ENCODE peak calls at places on chromosome 1, in seven cellular contexts. Y is BJ, H is GM12878, G is right lobe of liver, Q is sigmoid colon, Z is stomach, V is GM20000. S is an unnamed sample.

GRCh38 chr1:178916448-178917174 is 45.7 kb upstream of the ANGPTL1 start:
- DNase-seq in Q (no peak), Y (no peak), G (no peak), V (no peak), H (no peak), Z (no peak), S (no peak)

GRCh38 chr1:220810179-220810653 is 23.5 kb downstream of the MTARC1 start:
- DNase-seq in Y (no peak), Z (peak; percentile 70), H (peak; percentile 8), V (peak; percentile 68), G (peak; percentile 84), Q (peak; percentile 95), S (no peak)

GRCh38 chr1:24903955-24904730 is 25.9 kb downstream of the RUNX3 start:
- DNase-seq in H (no peak), Y (no peak), Z (peak; percentile 18), V (no peak), G (peak; percentile 10), Q (peak; percentile 43), S (no peak)

GRCh38 chr1:15848143-15848928 is 829 bp downstream of the SPEN start:
- DNase-seq in Z (peak; percentile 45), Y (no peak), G (peak; percentile 56), H (no peak), Q (peak; percentile 73), V (no peak), S (no peak)

GRCh38 chr1:15932612-15933011 is 43.3 kb downstream of the ZBTB17 start:
- DNase-seq in H (no peak), Z (no peak), Q (no peak), G (no peak), V (no peak), Y (no peak), S (no peak)

GRCh38 chr1:226988337-226988672 is 48.2 kb downstream of the COQ8A start:
- DNase-seq in Z (peak; percentile 71), Q (peak; percentile 74), H (no peak), G (no peak), Y (no peak), V (peak; percentile 6), S (no peak)

GRCh38 chr1:41386190-41386518 is 24.9 kb downstream of the FOXO6 start:
- DNase-seq in Q (no peak), G (no peak), Z (no peak), H (no peak), Y (no peak), V (no peak), S (no peak)

GRCh38 chr1:34166191-34167090 is 1.4 kb upstream of the CSMD2 start:
- DNase-seq in Q (no peak), Z (no peak), H (no peak), Y (no peak), G (no peak), V (no peak), S (no peak)

GRCh38 chr1:86868477-86868876 is 45.4 kb downstream of the SELENOF start:
- DNase-seq in Y (no peak), Q (no peak), V (no peak), H (no peak), Z (no peak), G (no peak), S (no peak)

GRCh38 chr1:169683661-169684060 is 27.8 kb downstream of the SELL start:
- DNase-seq in Y (no peak), G (no peak), Z (no peak), Q (no peak), H (no peak), V (no peak), S (no peak)

GRCh38 chr1:75725256-75725655 is 747 bp downstream of the ACADM start:
- DNase-seq in Z (no peak), H (no peak), Q (no peak), Y (no peak), V (no peak), G (no peak), S (no peak)

GRCh38 chr1:4786061-4786460 is 131.7 kb downstream of the AJAP1 start:
- DNase-seq in Q (no peak), Y (no peak), H (no peak), Z (no peak), V (no peak), G (no peak), S (no peak)

GRCh38 chr1:87196110-87196509 is 132.6 kb upstream of the LMO4 start:
- DNase-seq in H (no peak), V (no peak), Q (no peak), Y (no peak), Z (no peak), G (no peak), S (no peak)

GRCh38 chr1:55575571-55576279 is 360.6 kb upstream of the USP24 start:
- DNase-seq in Y (no peak), G (no peak), Q (peak; percentile 87), H (no peak), V (no peak), Z (no peak), S (no peak)

GRCh38 chr1:26482921-26483320 is 10.7 kb downstream of the HMGN2 start:
- DNase-seq in G (no peak), Y (no peak), Z (no peak), Q (no peak), H (no peak), V (no peak), S (no peak)

GRCh38 chr1:21241761-21242581 is 48.3 kb downstream of the ECE1 start:
- DNase-seq in G (no peak), Q (no peak), Y (no peak), Z (no peak), V (no peak), H (no peak), S (no peak)

GRCh38 chr1:227927971-227928741 is 19.6 kb downstream of the WNT9A start:
- DNase-seq in G (no peak), V (no peak), Z (no peak), H (no peak), Q (no peak), Y (no peak), S (no peak)

GRCh38 chr1:95255826-95256225 is 21.8 kb downstream of the RWDD3 start:
- DNase-seq in Q (no peak), V (no peak), G (no peak), Y (no peak), Z (no peak), H (no peak), S (no peak)

GRCh38 chr1:59892836-59893811 is 33.4 kb downstream of the CYP2J2 start:
- DNase-seq in Q (no peak), Z (no peak), G (no peak), Y (no peak), H (no peak), V (no peak), S (no peak)

GRCh38 chr1:57422271-57423134 is 1.4 kb downstream of the DAB1 start:
- DNase-seq in G (peak; percentile 21), H (no peak), Q (no peak), V (no peak), Z (no peak), Y (no peak), S (no peak)

GRCh38 chr1:203038217-203038741 is 12.0 kb downstream of the PPFIA4 start:
- DNase-seq in Z (no peak), G (no peak), Y (no peak), H (no peak), Q (peak; percentile 84), V (no peak), S (peak; percentile 52)

GRCh38 chr1:226100436-226101347 is 38.2 kb downstream of the H3-3A start:
- DNase-seq in G (peak; percentile 49), Q (no peak), V (peak; percentile 54), Z (peak; percentile 42), H (no peak), Y (no peak), S (no peak)

GRCh38 chr1:228379165-228379460 is 27.5 kb downstream of the TRIM11 start:
- DNase-seq in G (peak; percentile 27), H (no peak), Q (peak; percentile 69), Y (no peak), Z (no peak), V (no peak), S (no peak)

GRCh38 chr1:87733421-87733820 is 404.7 kb downstream of the LMO4 start:
- DNase-seq in Y (no peak), V (no peak), G (no peak), Z (no peak), H (no peak), Q (no peak), S (peak; percentile 50)

GRCh38 chr1:248243204-248243603 is 12.0 kb downstream of the OR2M4 start:
- DNase-seq in Y (no peak), V (peak; percentile 59), Z (no peak), Q (no peak), G (no peak), H (peak; percentile 17), S (peak; percentile 4)

GRCh38 chr1:166974647-166975345 is 544 bp downstream of the ILDR2 start:
- DNase-seq in G (no peak), Q (no peak), V (peak; percentile 55), H (no peak), Y (no peak), Z (no peak), S (no peak)
- TF ChIP-seq CTCF in G (no peak), Q (no peak), V (no peak), H (no peak), Y (no peak), Z (no peak), S (no peak)

DNA sequence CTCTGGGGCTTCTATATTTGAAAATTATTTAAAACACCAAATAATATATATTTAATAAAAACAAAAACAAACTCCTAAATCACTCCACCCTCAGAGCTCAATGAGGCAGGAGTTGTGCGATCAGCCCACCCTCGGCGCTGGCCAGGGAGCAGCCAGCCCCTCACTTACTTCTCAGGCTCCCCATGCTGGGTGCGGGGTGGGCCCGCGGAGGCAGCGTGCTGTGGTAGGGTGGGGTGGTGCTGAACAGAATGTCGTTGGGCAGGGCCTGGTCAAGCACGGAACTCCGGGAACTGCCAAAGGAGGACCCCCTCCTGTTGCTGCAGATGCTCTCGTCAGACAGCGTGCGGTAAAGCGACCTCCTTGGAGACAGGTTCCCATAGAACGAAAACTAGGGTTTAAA is 204.5 kb downstream of the SIPA1L2 start:
- DNase-seq in G (no peak), V (no peak), Z (no peak), Y (no peak), H (no peak), Q (no peak), S (no peak)
- TF ChIP-seq CTCF in G (no peak), V (no peak), Z (no peak), Y (no peak), H (no peak), Q (no peak), S (no peak)

GRCh38 chr1:85240659-85241058 is 18.8 kb downstream of the C1orf52 start:
- DNase-seq in Z (no peak), V (no peak), G (no peak), Y (no peak), H (no peak), Q (no peak), S (no peak)

GRCh38 chr1:85244271-85245053 is 15.0 kb downstream of the C1orf52 start:
- DNase-seq in H (no peak), Z (no peak), Y (peak; percentile 65), G (no peak), Q (no peak), V (no peak), S (no peak)

GRCh38 chr1:85237613-85238012 is 21.8 kb downstream of the C1orf52 start:
- DNase-seq in Y (no peak), V (no peak), Z (no peak), Q (no peak), G (no peak), H (no peak), S (no peak)

GRCh38 chr1:85243336-85243735 is 16.1 kb downstream of the C1orf52 start:
- DNase-seq in Q (no peak), Z (no peak), Y (no peak), G (no peak), V (no peak), H (no peak), S (no peak)

GRCh38 chr1:85240174-85240601 is 19.3 kb downstream of the C1orf52 start:
- DNase-seq in V (peak; percentile 41), Y (no peak), Z (no peak), H (no peak), Q (no peak), G (peak; percentile 26), S (no peak)
- TF ChIP-seq CTCF in V (no peak), Y (no peak), Z (no peak), H (peak; percentile 35), Q (peak; percentile 10), G (peak; percentile 45), S (peak; percentile 54)

GRCh38 chr1:162029205-162029604 is 5.5 kb upstream of the OLFML2B start:
- DNase-seq in Z (no peak), Q (no peak), Y (no peak), G (no peak), V (no peak), H (no peak), S (no peak)
- TF ChIP-seq CTCF in Z (no peak), Q (no peak), Y (no peak), G (no peak), V (no peak), H (no peak), S (no peak)